ENCODE peak calls at places on chromosome 18, in seven cellular contexts. G, L, M, K, D, J and T are unnamed samples.

GRCh38 chr18:27922780-27923179 is 254.2 kb downstream of the CDH2 start:
- DNase-seq in L (no peak), G (no peak), J (no peak), M (no peak), K (no peak), D (no peak), T (no peak)

GRCh38 chr18:25288340-25288955 is 63.5 kb downstream of the ZNF521 start:
- DNase-seq in G (no peak), L (no peak), J (no peak), M (no peak), D (no peak), K (no peak), T (no peak)

GRCh38 chr18:29161429-29161828 is 984.5 kb upstream of the CDH2 start:
- DNase-seq in K (no peak), M (peak; percentile 26), J (no peak), L (no peak), D (no peak), G (no peak), T (peak; percentile 41)

GRCh38 chr18:8661754-8662573 is 43.4 kb upstream of the MTCL1 start:
- DNase-seq in D (no peak), M (peak; percentile 28), J (no peak), G (no peak), K (no peak), L (no peak), T (no peak)

GRCh38 chr18:58045265-58046086 is 1.4 kb downstream of the NEDD4L start:
- DNase-seq in D (peak; percentile 60), G (peak; percentile 17), M (peak; percentile 31), L (peak; percentile 45), J (peak; percentile 13), K (peak; percentile 44), T (peak; percentile 24)

GRCh38 chr18:56445422-56445821 is 193.0 kb downstream of the TXNL1 start:
- DNase-seq in D (no peak), K (no peak), L (no peak), M (no peak), G (no peak), J (no peak), T (no peak)

GRCh38 chr18:11553098-11553940 is 56.1 kb upstream of the SLC35G4 start:
- DNase-seq in K (peak; percentile 34), J (no peak), M (peak; percentile 59), L (peak; percentile 70), G (no peak), D (no peak), T (peak; percentile 44)

GRCh38 chr18:21914739-21915319 is 174.2 kb downstream of the MIB1 start:
- DNase-seq in J (no peak), L (peak; percentile 65), M (peak; percentile 62), D (no peak), K (no peak), G (no peak), T (peak; percentile 56)

GRCh38 chr18:5955861-5956260 is 60.5 kb upstream of the TMEM200C start:
- DNase-seq in M (peak; percentile 33), D (no peak), K (no peak), J (no peak), G (no peak), L (no peak), T (no peak)